ENCODE peak calls at places on chromosomes 11 and 22, in five cellular contexts. One of them, this sample, is unnamed.

GRCh38 chr11:118234833-118235232 is 10.0 kb upstream of the JAML start:
- DNase-seq in CD4-positive, alpha-beta T cell: no peak
- DNase-seq in cardiac fibroblast: no peak
- DNase-seq in activated CD8-positive, alpha-beta T cell treated with anti-CD3 and anti-CD28 coated beads for 36 hours: no peak
- DNase-seq in ovary: no peak
- DNase-seq in this sample: no peak

GRCh38 chr11:267491-267994 is 10.7 kb upstream of the NLRP6 start:
- DNase-seq in cardiac fibroblast: no peak
- DNase-seq in activated CD8-positive, alpha-beta T cell treated with anti-CD3 and anti-CD28 coated beads for 36 hours: peak
- DNase-seq in CD4-positive, alpha-beta T cell: no peak
- DNase-seq in ovary: no peak
- DNase-seq in this sample: no peak

GRCh38 chr11:27616711-27617110 is 83.5 kb downstream of the BDNF start:
- DNase-seq in activated CD8-positive, alpha-beta T cell treated with anti-CD3 and anti-CD28 coated beads for 36 hours: no peak
- DNase-seq in ovary: no peak
- DNase-seq in CD4-positive, alpha-beta T cell: no peak
- DNase-seq in cardiac fibroblast: no peak
- DNase-seq in this sample: no peak

GRCh38 chr11:6468712-6469495 is 4.8 kb downstream of the TRIM3 start:
- DNase-seq in ovary: peak
- DNase-seq in activated CD8-positive, alpha-beta T cell treated with anti-CD3 and anti-CD28 coated beads for 36 hours: peak
- DNase-seq in CD4-positive, alpha-beta T cell: no peak
- DNase-seq in cardiac fibroblast: peak
- DNase-seq in this sample: peak

GRCh38 chr11:45537617-45538016 is 127.8 kb downstream of the CHST1 start:
- DNase-seq in activated CD8-positive, alpha-beta T cell treated with anti-CD3 and anti-CD28 coated beads for 36 hours: no peak
- DNase-seq in cardiac fibroblast: peak
- DNase-seq in CD4-positive, alpha-beta T cell: no peak
- DNase-seq in ovary: no peak
- DNase-seq in this sample: no peak

GRCh38 chr11:111402411-111402810 is 23.3 kb upstream of the POU2AF1 start:
- DNase-seq in cardiac fibroblast: no peak
- DNase-seq in ovary: no peak
- DNase-seq in activated CD8-positive, alpha-beta T cell treated with anti-CD3 and anti-CD28 coated beads for 36 hours: no peak
- DNase-seq in CD4-positive, alpha-beta T cell: no peak
- DNase-seq in this sample: no peak

GRCh38 chr11:102476812-102477211 is 24.2 kb upstream of the TMEM123 start:
- DNase-seq in ovary: no peak
- DNase-seq in activated CD8-positive, alpha-beta T cell treated with anti-CD3 and anti-CD28 coated beads for 36 hours: peak
- DNase-seq in cardiac fibroblast: peak
- DNase-seq in CD4-positive, alpha-beta T cell: no peak
- DNase-seq in this sample: no peak

GRCh38 chr11:35714882-35715612 is 52.5 kb downstream of the TRIM44 start:
- DNase-seq in ovary: no peak
- DNase-seq in CD4-positive, alpha-beta T cell: no peak
- DNase-seq in cardiac fibroblast: peak
- DNase-seq in activated CD8-positive, alpha-beta T cell treated with anti-CD3 and anti-CD28 coated beads for 36 hours: peak
- DNase-seq in this sample: no peak

GRCh38 chr11:124760205-124760652 is 1.9 kb downstream of the ESAM start:
- DNase-seq in activated CD8-positive, alpha-beta T cell treated with anti-CD3 and anti-CD28 coated beads for 36 hours: no peak
- DNase-seq in CD4-positive, alpha-beta T cell: no peak
- DNase-seq in cardiac fibroblast: no peak
- DNase-seq in ovary: no peak
- DNase-seq in this sample: no peak

GRCh38 chr22:38267086-38267485 is 5.7 kb downstream of the TMEM184B start:
- DNase-seq in CD4-positive, alpha-beta T cell: peak
- DNase-seq in cardiac fibroblast: peak
- DNase-seq in activated CD8-positive, alpha-beta T cell treated with anti-CD3 and anti-CD28 coated beads for 36 hours: peak
- DNase-seq in ovary: peak
- DNase-seq in this sample: no peak

GRCh38 chr11:36492724-36493304 is 17.3 kb downstream of the TRAF6 start:
- DNase-seq in activated CD8-positive, alpha-beta T cell treated with anti-CD3 and anti-CD28 coated beads for 36 hours: peak
- DNase-seq in CD4-positive, alpha-beta T cell: no peak
- DNase-seq in ovary: no peak
- DNase-seq in cardiac fibroblast: peak
- DNase-seq in this sample: no peak

GRCh38 chr11:57751676-57752253 is at the start of gene BTBD18:
- DNase-seq in CD4-positive, alpha-beta T cell: no peak
- DNase-seq in cardiac fibroblast: peak
- DNase-seq in activated CD8-positive, alpha-beta T cell treated with anti-CD3 and anti-CD28 coated beads for 36 hours: no peak
- DNase-seq in ovary: no peak
- DNase-seq in this sample: no peak

GRCh38 chr22:20035375-20036084 is 14.6 kb downstream of the TANGO2 start:
- DNase-seq in ovary: no peak
- DNase-seq in CD4-positive, alpha-beta T cell: no peak
- DNase-seq in cardiac fibroblast: no peak
- DNase-seq in activated CD8-positive, alpha-beta T cell treated with anti-CD3 and anti-CD28 coated beads for 36 hours: no peak
- DNase-seq in this sample: no peak

GRCh38 chr11:44563716-44564115 is 1.7 kb upstream of the CD82 start:
- DNase-seq in activated CD8-positive, alpha-beta T cell treated with anti-CD3 and anti-CD28 coated beads for 36 hours: no peak
- DNase-seq in ovary: no peak
- DNase-seq in CD4-positive, alpha-beta T cell: no peak
- DNase-seq in cardiac fibroblast: peak
- DNase-seq in this sample: no peak

GRCh38 chr11:130672911-130673310 is 224.5 kb downstream of the ADAMTS15 start:
- DNase-seq in activated CD8-positive, alpha-beta T cell treated with anti-CD3 and anti-CD28 coated beads for 36 hours: no peak
- DNase-seq in cardiac fibroblast: no peak
- DNase-seq in ovary: no peak
- DNase-seq in CD4-positive, alpha-beta T cell: no peak
- DNase-seq in this sample: no peak

GRCh38 chr11:65880844-65881421 is 1.3 kb downstream of the CTSW start:
- DNase-seq in CD4-positive, alpha-beta T cell: no peak
- DNase-seq in activated CD8-positive, alpha-beta T cell treated with anti-CD3 and anti-CD28 coated beads for 36 hours: peak
- DNase-seq in cardiac fibroblast: no peak
- DNase-seq in ovary: peak
- DNase-seq in this sample: no peak

GRCh38 chr11:63240791-63241379 is 2.5 kb downstream of the SLC22A25 start:
- DNase-seq in CD4-positive, alpha-beta T cell: no peak
- DNase-seq in ovary: no peak
- DNase-seq in activated CD8-positive, alpha-beta T cell treated with anti-CD3 and anti-CD28 coated beads for 36 hours: no peak
- DNase-seq in cardiac fibroblast: no peak
- DNase-seq in this sample: no peak

GRCh38 chr11:27754035-27755017 is 54.1 kb upstream of the BDNF start:
- DNase-seq in cardiac fibroblast: peak
- DNase-seq in activated CD8-positive, alpha-beta T cell treated with anti-CD3 and anti-CD28 coated beads for 36 hours: no peak
- DNase-seq in ovary: no peak
- DNase-seq in CD4-positive, alpha-beta T cell: no peak
- DNase-seq in this sample: no peak

GRCh38 chr11:20110908-20111669 is 49.2 kb downstream of the DBX1 start:
- DNase-seq in ovary: peak
- DNase-seq in activated CD8-positive, alpha-beta T cell treated with anti-CD3 and anti-CD28 coated beads for 36 hours: peak
- DNase-seq in cardiac fibroblast: peak
- DNase-seq in CD4-positive, alpha-beta T cell: peak
- DNase-seq in this sample: no peak

GRCh38 chr11:77467993-77468392 is 5.9 kb downstream of the PAK1 start:
- DNase-seq in ovary: no peak
- DNase-seq in CD4-positive, alpha-beta T cell: no peak
- DNase-seq in cardiac fibroblast: peak
- DNase-seq in activated CD8-positive, alpha-beta T cell treated with anti-CD3 and anti-CD28 coated beads for 36 hours: no peak
- DNase-seq in this sample: no peak

GRCh38 chr11:131999955-132000354 is 629.5 kb downstream of the NTM start:
- DNase-seq in cardiac fibroblast: no peak
- DNase-seq in CD4-positive, alpha-beta T cell: no peak
- DNase-seq in ovary: no peak
- DNase-seq in activated CD8-positive, alpha-beta T cell treated with anti-CD3 and anti-CD28 coated beads for 36 hours: no peak
- DNase-seq in this sample: no peak

GRCh38 chr22:49021097-49021925 is 806.4 kb downstream of the BRD1 start:
- DNase-seq in CD4-positive, alpha-beta T cell: no peak
- DNase-seq in ovary: no peak
- DNase-seq in activated CD8-positive, alpha-beta T cell treated with anti-CD3 and anti-CD28 coated beads for 36 hours: no peak
- DNase-seq in cardiac fibroblast: no peak
- DNase-seq in this sample: no peak

GRCh38 chr11:121582296-121582695 is 129.5 kb upstream of the SORL1-AS1 start:
- DNase-seq in cardiac fibroblast: no peak
- DNase-seq in ovary: no peak
- DNase-seq in CD4-positive, alpha-beta T cell: no peak
- DNase-seq in activated CD8-positive, alpha-beta T cell treated with anti-CD3 and anti-CD28 coated beads for 36 hours: peak
- DNase-seq in this sample: no peak

GRCh38 chr22:42612336-42612735 is 2.3 kb downstream of the POLDIP3 start:
- DNase-seq in CD4-positive, alpha-beta T cell: no peak
- DNase-seq in cardiac fibroblast: no peak
- DNase-seq in activated CD8-positive, alpha-beta T cell treated with anti-CD3 and anti-CD28 coated beads for 36 hours: no peak
- DNase-seq in ovary: no peak
- DNase-seq in this sample: no peak

GRCh38 chr11:97968071-97968470 is 1052.7 kb upstream of the CNTN5 start:
- DNase-seq in ovary: no peak
- DNase-seq in CD4-positive, alpha-beta T cell: no peak
- DNase-seq in activated CD8-positive, alpha-beta T cell treated with anti-CD3 and anti-CD28 coated beads for 36 hours: no peak
- DNase-seq in cardiac fibroblast: no peak
- DNase-seq in this sample: no peak

GRCh38 chr11:109695696-109696095 is 273.7 kb downstream of the C11orf87 start:
- DNase-seq in CD4-positive, alpha-beta T cell: no peak
- DNase-seq in activated CD8-positive, alpha-beta T cell treated with anti-CD3 and anti-CD28 coated beads for 36 hours: no peak
- DNase-seq in ovary: no peak
- DNase-seq in cardiac fibroblast: peak
- DNase-seq in this sample: no peak
- TF ChIP-seq CTCF in CD4-positive, alpha-beta T cell: no peak
- TF ChIP-seq CTCF in activated CD8-positive, alpha-beta T cell treated with anti-CD3 and anti-CD28 coated beads for 36 hours: no peak
- TF ChIP-seq CTCF in ovary: no peak
- TF ChIP-seq CTCF in cardiac fibroblast: no peak
- TF ChIP-seq CTCF in this sample: no peak

GRCh38 chr11:62138630-62139425 is 15.0 kb downstream of the INCENP start:
- DNase-seq in ovary: no peak
- DNase-seq in activated CD8-positive, alpha-beta T cell treated with anti-CD3 and anti-CD28 coated beads for 36 hours: no peak
- DNase-seq in cardiac fibroblast: no peak
- DNase-seq in CD4-positive, alpha-beta T cell: no peak
- DNase-seq in this sample: no peak

GRCh38 chr11:62139526-62140301 is 15.9 kb downstream of the INCENP start:
- DNase-seq in ovary: no peak
- DNase-seq in activated CD8-positive, alpha-beta T cell treated with anti-CD3 and anti-CD28 coated beads for 36 hours: no peak
- DNase-seq in CD4-positive, alpha-beta T cell: no peak
- DNase-seq in cardiac fibroblast: no peak
- DNase-seq in this sample: no peak

GRCh38 chr11:62140302-62141110 is 16.7 kb downstream of the INCENP start:
- DNase-seq in activated CD8-positive, alpha-beta T cell treated with anti-CD3 and anti-CD28 coated beads for 36 hours: no peak
- DNase-seq in ovary: no peak
- DNase-seq in CD4-positive, alpha-beta T cell: no peak
- DNase-seq in cardiac fibroblast: no peak
- DNase-seq in this sample: no peak

GRCh38 chr11:62137881-62138629 is 14.2 kb downstream of the INCENP start:
- DNase-seq in ovary: no peak
- DNase-seq in CD4-positive, alpha-beta T cell: no peak
- DNase-seq in cardiac fibroblast: no peak
- DNase-seq in activated CD8-positive, alpha-beta T cell treated with anti-CD3 and anti-CD28 coated beads for 36 hours: no peak
- DNase-seq in this sample: no peak

GRCh38 chr11:62137276-62137861 is 13.6 kb downstream of the INCENP start:
- DNase-seq in ovary: no peak
- DNase-seq in CD4-positive, alpha-beta T cell: no peak
- DNase-seq in cardiac fibroblast: no peak
- DNase-seq in activated CD8-positive, alpha-beta T cell treated with anti-CD3 and anti-CD28 coated beads for 36 hours: no peak
- DNase-seq in this sample: no peak
- TF ChIP-seq CTCF in ovary: no peak
- TF ChIP-seq CTCF in CD4-positive, alpha-beta T cell: no peak
- TF ChIP-seq CTCF in cardiac fibroblast: no peak
- TF ChIP-seq CTCF in activated CD8-positive, alpha-beta T cell treated with anti-CD3 and anti-CD28 coated beads for 36 hours: no peak
- TF ChIP-seq CTCF in this sample: no peak

GRCh38 chr22:43854786-43855271 is 7.5 kb downstream of the SULT4A1 start:
- DNase-seq in ovary: no peak
- DNase-seq in activated CD8-positive, alpha-beta T cell treated with anti-CD3 and anti-CD28 coated beads for 36 hours: no peak
- DNase-seq in cardiac fibroblast: no peak
- DNase-seq in CD4-positive, alpha-beta T cell: no peak
- DNase-seq in this sample: no peak

GRCh38 chr22:43853328-43853931 is 8.9 kb downstream of the SULT4A1 start:
- DNase-seq in activated CD8-positive, alpha-beta T cell treated with anti-CD3 and anti-CD28 coated beads for 36 hours: no peak
- DNase-seq in ovary: no peak
- DNase-seq in cardiac fibroblast: no peak
- DNase-seq in CD4-positive, alpha-beta T cell: no peak
- DNase-seq in this sample: peak

GRCh38 chr22:43855431-43855830 is 6.9 kb downstream of the SULT4A1 start:
- DNase-seq in cardiac fibroblast: no peak
- DNase-seq in ovary: no peak
- DNase-seq in CD4-positive, alpha-beta T cell: no peak
- DNase-seq in activated CD8-positive, alpha-beta T cell treated with anti-CD3 and anti-CD28 coated beads for 36 hours: no peak
- DNase-seq in this sample: no peak

GRCh38 chr22:43852605-43853327 is 9.5 kb downstream of the SULT4A1 start:
- DNase-seq in cardiac fibroblast: no peak
- DNase-seq in ovary: no peak
- DNase-seq in CD4-positive, alpha-beta T cell: no peak
- DNase-seq in activated CD8-positive, alpha-beta T cell treated with anti-CD3 and anti-CD28 coated beads for 36 hours: no peak
- DNase-seq in this sample: peak

DNA sequence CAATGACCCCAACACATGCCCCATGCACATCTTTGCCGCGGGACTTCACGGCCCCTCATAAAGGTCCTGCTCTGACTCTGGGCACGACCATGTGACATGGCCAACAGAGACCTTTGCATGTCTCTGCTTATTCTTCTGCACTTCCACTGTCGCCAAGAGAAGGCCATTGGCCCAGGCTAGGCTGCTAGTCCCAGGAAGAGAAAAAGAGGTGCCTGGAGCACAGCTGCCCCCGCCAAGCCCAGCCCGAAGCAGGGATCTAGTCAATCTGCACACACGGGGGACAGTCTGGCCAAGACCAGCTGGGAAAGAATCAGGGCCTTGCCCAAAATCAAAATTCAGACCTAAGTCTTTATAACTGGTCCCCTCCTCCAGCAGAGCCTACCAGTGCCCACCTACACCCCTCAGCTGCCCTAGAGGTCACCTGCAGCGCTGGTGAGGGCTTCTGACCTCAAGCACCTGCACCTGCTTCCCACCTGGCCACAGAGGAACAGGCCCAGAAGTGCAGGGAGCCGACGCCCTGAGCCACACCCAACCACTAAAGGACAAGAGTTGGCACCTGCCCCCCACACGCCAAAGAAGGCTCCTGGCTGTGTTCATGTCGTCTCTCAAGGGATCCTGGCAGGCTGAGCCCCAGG is 8.0 kb downstream of the SULT4A1 start:
- DNase-seq in cardiac fibroblast: no peak
- DNase-seq in ovary: no peak
- DNase-seq in activated CD8-positive, alpha-beta T cell treated with anti-CD3 and anti-CD28 coated beads for 36 hours: no peak
- DNase-seq in CD4-positive, alpha-beta T cell: no peak
- DNase-seq in this sample: no peak
- TF ChIP-seq CTCF in cardiac fibroblast: no peak
- TF ChIP-seq CTCF in ovary: no peak
- TF ChIP-seq CTCF in activated CD8-positive, alpha-beta T cell treated with anti-CD3 and anti-CD28 coated beads for 36 hours: no peak
- TF ChIP-seq CTCF in CD4-positive, alpha-beta T cell: no peak
- TF ChIP-seq CTCF in this sample: no peak

DNA sequence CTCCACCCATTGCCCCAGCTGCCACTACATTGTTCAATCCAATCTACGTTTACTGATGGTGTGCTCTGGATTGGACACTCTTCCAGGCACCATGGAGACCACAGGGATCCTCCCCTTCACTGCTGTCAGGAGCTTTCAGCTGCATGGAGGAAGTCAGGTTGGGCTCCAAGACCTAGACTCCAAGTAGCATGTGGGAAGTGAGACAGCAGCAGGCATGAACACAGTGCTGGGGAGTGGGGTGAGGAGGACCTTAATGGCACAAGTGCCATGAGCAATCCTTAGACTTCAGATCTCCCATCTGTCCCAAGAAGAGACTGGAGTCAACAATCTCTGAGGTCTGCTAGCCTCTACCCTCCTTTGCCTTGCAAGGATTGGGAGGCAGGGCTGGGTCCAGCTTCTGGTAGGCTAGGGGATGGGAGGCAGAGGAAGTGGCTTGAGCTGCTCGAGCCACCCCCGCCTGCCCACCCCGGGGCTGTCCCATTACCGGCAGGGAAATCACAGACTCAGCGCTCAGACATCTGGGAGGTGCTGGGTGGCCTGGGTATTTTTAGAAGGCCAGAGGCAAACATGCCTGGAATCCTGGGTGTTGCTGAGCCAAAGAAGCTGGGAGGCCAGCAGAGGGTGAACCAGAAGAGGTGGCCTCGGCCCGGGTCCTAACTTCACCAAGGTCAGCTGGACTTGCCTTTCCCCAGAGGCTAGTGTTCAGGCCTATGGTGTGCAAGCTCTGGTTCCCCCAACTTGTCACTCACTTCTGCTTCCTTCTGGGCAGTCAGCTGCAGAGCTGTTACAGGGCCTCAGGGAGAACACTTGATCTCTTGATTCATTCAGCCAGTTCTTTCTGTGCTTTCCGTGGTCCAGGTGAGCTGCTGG is 15.3 kb upstream of the FCHSD2 start:
- DNase-seq in cardiac fibroblast: peak
- DNase-seq in CD4-positive, alpha-beta T cell: no peak
- DNase-seq in activated CD8-positive, alpha-beta T cell treated with anti-CD3 and anti-CD28 coated beads for 36 hours: peak
- DNase-seq in ovary: peak
- DNase-seq in this sample: no peak
- TF ChIP-seq CTCF in cardiac fibroblast: no peak
- TF ChIP-seq CTCF in CD4-positive, alpha-beta T cell: no peak
- TF ChIP-seq CTCF in activated CD8-positive, alpha-beta T cell treated with anti-CD3 and anti-CD28 coated beads for 36 hours: no peak
- TF ChIP-seq CTCF in ovary: no peak
- TF ChIP-seq CTCF in this sample: no peak